ENCODE peak calls at places on chromosome 22, in nine cellular contexts. One of them, this sample, is unnamed.

GRCh38 chr22:26592368-26593015 is 2.6 kb upstream of the TPST2 start:
- DNase-seq in AML-193: peak
- DNase-seq in right lobe of liver: no peak
- DNase-seq in dermis blood vessel endothelial cell: no peak
- DNase-seq in pulmonary artery endothelial cell: no peak
- DNase-seq in mammary epithelial cell: peak
- DNase-seq in NCI-H1417: no peak
- DNase-seq in NCI-H345: no peak
- DNase-seq in iPS-NIHi11: no peak
- DNase-seq in this sample: peak

GRCh38 chr22:50146440-50147228 is 23.9 kb upstream of the PANX2 start:
- DNase-seq in NCI-H345: no peak
- DNase-seq in dermis blood vessel endothelial cell: peak
- DNase-seq in pulmonary artery endothelial cell: no peak
- DNase-seq in iPS-NIHi11: no peak
- DNase-seq in mammary epithelial cell: peak
- DNase-seq in right lobe of liver: peak
- DNase-seq in AML-193: no peak
- DNase-seq in NCI-H1417: no peak
- DNase-seq in this sample: no peak

GRCh38 chr22:25368271-25368670 is 148.8 kb downstream of the CRYBB2 start:
- DNase-seq in mammary epithelial cell: no peak
- DNase-seq in NCI-H345: no peak
- DNase-seq in iPS-NIHi11: peak
- DNase-seq in NCI-H1417: no peak
- DNase-seq in right lobe of liver: no peak
- DNase-seq in dermis blood vessel endothelial cell: peak
- DNase-seq in pulmonary artery endothelial cell: no peak
- DNase-seq in AML-193: no peak
- DNase-seq in this sample: no peak

GRCh38 chr22:18104566-18104965 is 6.0 kb upstream of the TUBA8 start:
- DNase-seq in iPS-NIHi11: no peak
- DNase-seq in right lobe of liver: no peak
- DNase-seq in pulmonary artery endothelial cell: no peak
- DNase-seq in NCI-H345: no peak
- DNase-seq in NCI-H1417: no peak
- DNase-seq in AML-193: no peak
- DNase-seq in mammary epithelial cell: no peak
- DNase-seq in dermis blood vessel endothelial cell: peak
- DNase-seq in this sample: no peak

GRCh38 chr22:20378110-20378509 is 15.8 kb upstream of the ZNF74 start:
- DNase-seq in NCI-H345: no peak
- DNase-seq in NCI-H1417: no peak
- DNase-seq in mammary epithelial cell: no peak
- DNase-seq in dermis blood vessel endothelial cell: no peak
- DNase-seq in pulmonary artery endothelial cell: no peak
- DNase-seq in AML-193: no peak
- DNase-seq in iPS-NIHi11: no peak
- DNase-seq in right lobe of liver: no peak
- DNase-seq in this sample: no peak

GRCh38 chr22:26615149-26615548 is 2.7 kb downstream of the CRYBB1 start:
- DNase-seq in NCI-H1417: no peak
- DNase-seq in pulmonary artery endothelial cell: no peak
- DNase-seq in dermis blood vessel endothelial cell: no peak
- DNase-seq in right lobe of liver: no peak
- DNase-seq in NCI-H345: no peak
- DNase-seq in mammary epithelial cell: no peak
- DNase-seq in iPS-NIHi11: no peak
- DNase-seq in AML-193: no peak
- DNase-seq in this sample: no peak

GRCh38 chr22:50105529-50106100 is 15.8 kb downstream of the MOV10L1 start:
- DNase-seq in mammary epithelial cell: peak
- DNase-seq in pulmonary artery endothelial cell: no peak
- DNase-seq in iPS-NIHi11: no peak
- DNase-seq in right lobe of liver: no peak
- DNase-seq in AML-193: peak
- DNase-seq in NCI-H345: no peak
- DNase-seq in dermis blood vessel endothelial cell: peak
- DNase-seq in NCI-H1417: no peak
- DNase-seq in this sample: peak

GRCh38 chr22:42202669-42203068 is 67.8 kb downstream of the TCF20 start:
- DNase-seq in iPS-NIHi11: no peak
- DNase-seq in dermis blood vessel endothelial cell: no peak
- DNase-seq in NCI-H345: no peak
- DNase-seq in NCI-H1417: no peak
- DNase-seq in mammary epithelial cell: no peak
- DNase-seq in pulmonary artery endothelial cell: no peak
- DNase-seq in right lobe of liver: no peak
- DNase-seq in AML-193: no peak
- DNase-seq in this sample: peak

GRCh38 chr22:31286360-31287255 is 5.7 kb downstream of the PIK3IP1 start:
- DNase-seq in right lobe of liver: no peak
- DNase-seq in mammary epithelial cell: no peak
- DNase-seq in AML-193: peak
- DNase-seq in dermis blood vessel endothelial cell: peak
- DNase-seq in NCI-H345: no peak
- DNase-seq in iPS-NIHi11: no peak
- DNase-seq in pulmonary artery endothelial cell: no peak
- DNase-seq in NCI-H1417: no peak
- DNase-seq in this sample: peak

GRCh38 chr22:47333625-47334024 is 571.2 kb downstream of the TBC1D22A start:
- DNase-seq in AML-193: no peak
- DNase-seq in NCI-H1417: no peak
- DNase-seq in iPS-NIHi11: no peak
- DNase-seq in mammary epithelial cell: peak
- DNase-seq in right lobe of liver: peak
- DNase-seq in NCI-H345: peak
- DNase-seq in pulmonary artery endothelial cell: peak
- DNase-seq in dermis blood vessel endothelial cell: no peak
- DNase-seq in this sample: no peak

GRCh38 chr22:21447694-21448402 is 19.3 kb upstream of the TMEM191C start:
- DNase-seq in dermis blood vessel endothelial cell: no peak
- DNase-seq in NCI-H345: no peak
- DNase-seq in iPS-NIHi11: no peak
- DNase-seq in AML-193: no peak
- DNase-seq in NCI-H1417: no peak
- DNase-seq in pulmonary artery endothelial cell: no peak
- DNase-seq in right lobe of liver: no peak
- DNase-seq in mammary epithelial cell: no peak
- DNase-seq in this sample: no peak

GRCh38 chr22:17918840-17919239 is 105.5 kb downstream of the MICAL3 start:
- DNase-seq in mammary epithelial cell: peak
- DNase-seq in right lobe of liver: no peak
- DNase-seq in iPS-NIHi11: no peak
- DNase-seq in NCI-H1417: peak
- DNase-seq in pulmonary artery endothelial cell: no peak
- DNase-seq in AML-193: no peak
- DNase-seq in NCI-H345: no peak
- DNase-seq in dermis blood vessel endothelial cell: no peak
- DNase-seq in this sample: no peak

GRCh38 chr22:37043828-37044538 is 7.6 kb upstream of the KCTD17 start:
- DNase-seq in pulmonary artery endothelial cell: no peak
- DNase-seq in right lobe of liver: peak
- DNase-seq in AML-193: peak
- DNase-seq in NCI-H345: peak
- DNase-seq in iPS-NIHi11: peak
- DNase-seq in mammary epithelial cell: peak
- DNase-seq in NCI-H1417: peak
- DNase-seq in dermis blood vessel endothelial cell: peak
- DNase-seq in this sample: no peak

GRCh38 chr22:26646158-26646557 is 11.2 kb upstream of the MIAT start:
- DNase-seq in NCI-H1417: no peak
- DNase-seq in AML-193: no peak
- DNase-seq in right lobe of liver: no peak
- DNase-seq in iPS-NIHi11: no peak
- DNase-seq in NCI-H345: peak
- DNase-seq in dermis blood vessel endothelial cell: no peak
- DNase-seq in mammary epithelial cell: no peak
- DNase-seq in pulmonary artery endothelial cell: no peak
- DNase-seq in this sample: no peak

GRCh38 chr22:32123657-32124056 is 35.4 kb downstream of the C22orf42 start:
- DNase-seq in pulmonary artery endothelial cell: no peak
- DNase-seq in iPS-NIHi11: peak
- DNase-seq in right lobe of liver: no peak
- DNase-seq in NCI-H1417: no peak
- DNase-seq in dermis blood vessel endothelial cell: no peak
- DNase-seq in NCI-H345: no peak
- DNase-seq in AML-193: no peak
- DNase-seq in mammary epithelial cell: no peak
- DNase-seq in this sample: no peak